ENCODE peak calls at places on chromosomes 5 and 9, in five cellular contexts. A, M, W, U and R are unnamed samples.

GRCh38 chr9:19386469-19387044 is 6.5 kb upstream of the RPS6 start:
- DNase-seq in W (no peak), U (no peak), A (no peak), M (no peak), R (no peak)

GRCh38 chr5:99940540-99940939 is 594.6 kb upstream of the FAM174A start:
- DNase-seq in A (no peak), M (no peak), W (no peak), U (no peak), R (peak; percentile 1)

GRCh38 chr5:88503065-88503394 is 234.4 kb upstream of the TMEM161B start:
- DNase-seq in M (no peak), U (no peak), A (no peak), W (no peak), R (no peak)

GRCh38 chr9:114185570-114185969 is 30.2 kb downstream of the COL27A1 start:
- DNase-seq in M (no peak), W (no peak), U (no peak), A (no peak), R (no peak)

GRCh38 chr5:60810438-60811085 is 33.5 kb downstream of the ELOVL7 start:
- DNase-seq in A (no peak), M (no peak), U (no peak), W (no peak), R (peak; percentile 26)

GRCh38 chr9:114861922-114862605 is 56.2 kb upstream of the TNFSF15 start:
- DNase-seq in A (no peak), U (no peak), M (no peak), W (no peak), R (no peak)

GRCh38 chr5:96219580-96220281 is 213.3 kb downstream of the PCSK1 start:
- DNase-seq in U (no peak), W (no peak), M (no peak), A (no peak), R (peak; percentile 10)

GRCh38 chr5:147084702-147085101 is 150.1 kb upstream of the STK32A start:
- DNase-seq in U (peak; percentile 45), A (no peak), M (no peak), W (peak; percentile 85), R (no peak)

GRCh38 chr5:36507332-36507952 is 99.0 kb upstream of the SLC1A3 start:
- DNase-seq in A (peak; percentile 71), W (peak; percentile 52), M (peak; percentile 65), U (peak; percentile 80), R (peak; percentile 74)

GRCh38 chr5:154508114-154508513 is 30.1 kb upstream of the HAND1 start:
- DNase-seq in U (no peak), M (no peak), W (no peak), A (no peak), R (no peak)

GRCh38 chr9:123586140-123586735 is 230.2 kb downstream of the CRB2 start:
- DNase-seq in W (peak; percentile 80), U (no peak), A (no peak), M (no peak), R (no peak)

GRCh38 chr9:79301549-79301948 is 270.2 kb upstream of the TLE4 start:
- DNase-seq in A (no peak), W (no peak), M (no peak), U (no peak), R (peak; percentile 44)

GRCh38 chr9:99411068-99411467 is 189.0 kb downstream of the SEC61B start:
- DNase-seq in M (no peak), U (no peak), W (no peak), A (no peak), R (peak; percentile 34)

GRCh38 chr5:71740015-71740753 is 21.1 kb downstream of the CARTPT start:
- DNase-seq in W (no peak), M (no peak), A (no peak), U (no peak), R (no peak)

GRCh38 chr9:87336407-87336806 is 161.3 kb upstream of the DAPK1 start:
- DNase-seq in A (no peak), U (no peak), W (no peak), M (peak; percentile 0), R (peak; percentile 71)

GRCh38 chr5:20656262-20656661 is 668.3 kb upstream of the CDH18 start:
- DNase-seq in W (no peak), U (no peak), M (no peak), A (no peak), R (no peak)

GRCh38 chr9:69421908-69422801 is 97.1 kb downstream of the ENTREP1 start:
- DNase-seq in U (peak; percentile 55), M (peak; percentile 71), A (peak; percentile 24), W (peak; percentile 40), R (peak; percentile 87)

GRCh38 chr5:131536211-131536826 is 98.7 kb downstream of the RAPGEF6 start:
- DNase-seq in W (no peak), A (no peak), U (no peak), M (no peak), R (no peak)

GRCh38 chr9:21506910-21507795 is 25.0 kb upstream of the IFNE start:
- DNase-seq in W (no peak), A (no peak), M (no peak), U (no peak), R (peak; percentile 26)

GRCh38 chr9:81902191-81902590 is 26.0 kb upstream of the SPATA31D4 start:
- DNase-seq in U (no peak), M (no peak), A (no peak), W (no peak), R (no peak)

GRCh38 chr9:113352006-113352405 is 2.7 kb downstream of the BSPRY start:
- DNase-seq in M (no peak), A (no peak), U (no peak), W (no peak), R (no peak)

GRCh38 chr5:41154491-41154890 is 58.8 kb downstream of the C6 start:
- DNase-seq in A (no peak), U (no peak), W (no peak), M (no peak), R (no peak)

GRCh38 chr5:33843579-33843978 is 48.2 kb downstream of the ADAMTS12 start:
- DNase-seq in W (no peak), A (no peak), M (no peak), U (no peak), R (no peak)

GRCh38 chr5:1437452-1437851 is 7.8 kb downstream of the SLC6A3 start:
- DNase-seq in U (no peak), M (no peak), A (no peak), W (no peak), R (peak; percentile 58)

GRCh38 chr5:172150514-172151425 is 37.3 kb downstream of the STK10 start:
- DNase-seq in M (no peak), W (peak; percentile 69), U (no peak), A (no peak), R (no peak)

GRCh38 chr9:69674112-69674511 is 1.9 kb upstream of the APBA1 start:
- DNase-seq in A (no peak), U (no peak), M (no peak), W (no peak), R (peak; percentile 68)

GRCh38 chr9:95313010-95313498 is 4.5 kb downstream of the FANCC start:
- DNase-seq in U (peak; percentile 28), W (peak; percentile 6), M (peak; percentile 79), A (no peak), R (peak; percentile 54)

GRCh38 chr5:94725142-94725541 is 106.7 kb downstream of the SLF1 start:
- DNase-seq in W (no peak), U (no peak), M (no peak), A (no peak), R (peak; percentile 74)

GRCh38 chr5:141402553-141403328 is at the start of gene PCDHGA9:
- DNase-seq in W (no peak), U (no peak), M (no peak), A (no peak), R (no peak)

GRCh38 chr9:69672828-69673640 is 863 bp upstream of the APBA1 start:
- DNase-seq in M (peak; percentile 78), U (peak; percentile 85), A (peak; percentile 62), W (peak; percentile 72), R (peak; percentile 96)

GRCh38 chr9:104329245-104329644 is 174.8 kb upstream of the OR13F1 start:
- DNase-seq in U (no peak), A (no peak), W (no peak), M (no peak), R (no peak)

GRCh38 chr5:157912621-157913325 is 53.8 kb upstream of the CLINT1 start:
- DNase-seq in W (no peak), U (no peak), A (no peak), M (no peak), R (no peak)

GRCh38 chr5:89948977-89949376 is 460.6 kb downstream of the CETN3 start:
- DNase-seq in W (no peak), U (no peak), A (no peak), M (no peak), R (no peak)

GRCh38 chr9:124768275-124768674 is 2.8 kb downstream of the NR6A1 start:
- DNase-seq in A (no peak), W (no peak), U (no peak), M (no peak), R (no peak)

GRCh38 chr5:135113323-135113722 is 79.3 kb upstream of the PITX1 start:
- DNase-seq in W (no peak), A (no peak), U (no peak), M (no peak), R (no peak)

GRCh38 chr9:120637919-120638318 is 58.0 kb upstream of the CDK5RAP2 start:
- DNase-seq in U (no peak), W (no peak), A (no peak), M (no peak), R (no peak)

GRCh38 chr5:79774171-79774854 is 84.7 kb downstream of the CMYA5 start:
- DNase-seq in M (no peak), W (no peak), A (no peak), U (peak; percentile 2), R (peak; percentile 95)

GRCh38 chr5:108788142-108788541 is 40.4 kb downstream of the FER start:
- DNase-seq in A (no peak), W (peak; percentile 69), U (no peak), M (no peak), R (no peak)